ENCODE peak calls at places on chromosome 2, in four cellular contexts. F is activated T-helper 1 cell treated with anti-CD3 and anti-CD28 coated beads, Interleukin-12 subunit alpha, Interleukin-12 subunit beta, Interleukin-2, Interleukin-4 antibody, amounts not matched to agents 30 ng/mL and 10 ng/mL and 1 ng/mL, durations not matched to agents 14 hours and 24 hours and 36 hours; M is BJ; A is M059J. P is an unnamed sample.

GRCh38 chr2:74052732-74053712 is 68.3 kb downstream of the TET3 start:
- DNase-seq in F (peak), M (no peak), A (no peak), P (no peak)

GRCh38 chr2:120754067-120754960 is 18.6 kb downstream of the GLI2 start:
- DNase-seq in F (no peak), M (no peak), A (no peak), P (no peak)

GRCh38 chr2:3101704-3102055 is 275.9 kb downstream of the EIPR1 start:
- DNase-seq in F (no peak), M (no peak), A (no peak), P (no peak)

GRCh38 chr2:11411768-11412448 is 54.1 kb downstream of the E2F6 start:
- DNase-seq in F (no peak), M (no peak), A (peak), P (no peak)

GRCh38 chr2:105344704-105345345 is 7.5 kb downstream of the C2orf49 start:
- DNase-seq in F (no peak), M (no peak), A (peak), P (no peak)

GRCh38 chr2:196798980-196799379 is 503 bp downstream of the GTF3C3 start:
- DNase-seq in F (no peak), M (no peak), A (peak), P (no peak)

GRCh38 chr2:236561874-236562273 is 7.8 kb upstream of the ACKR3 start:
- DNase-seq in F (no peak), M (no peak), A (no peak), P (no peak)

GRCh38 chr2:42828487-42829416 is 36.4 kb upstream of the HAAO start:
- DNase-seq in F (peak), M (no peak), A (peak), P (no peak)

GRCh38 chr2:219661197-219661954 is 33.9 kb downstream of the SLC4A3 start:
- DNase-seq in F (no peak), M (no peak), A (no peak), P (no peak)

GRCh38 chr2:188776634-188777033 is 197.5 kb upstream of the COL3A1 start:
- DNase-seq in F (no peak), M (no peak), A (peak), P (no peak)

P was measured in HFF-Myc.